ENCODE peak calls at places on chromosome 13, in ten cellular contexts. One of them, this sample, is unnamed.

GRCh38 chr13:92549275-92549674 is 677.3 kb upstream of the GPC6 start:
- DNase-seq in IMR-90: no peak
- DNase-seq in H9: no peak
- DNase-seq in fibroblast of lung: no peak
- DNase-seq in astrocyte: no peak
- DNase-seq in adipocyte: no peak
- DNase-seq in neuronal stem cell: no peak
- DNase-seq in Karpas-422: no peak
- DNase-seq in endodermal cell: no peak
- DNase-seq in colonic mucosa: no peak
- DNase-seq in this sample: no peak

GRCh38 chr13:73248711-73249580 is 190.1 kb downstream of the KLF5 start:
- DNase-seq in IMR-90: peak; percentile 63
- DNase-seq in H9: peak; percentile 33
- DNase-seq in fibroblast of lung: peak; percentile 45
- DNase-seq in astrocyte: no peak
- DNase-seq in adipocyte: no peak
- DNase-seq in neuronal stem cell: no peak
- DNase-seq in Karpas-422: no peak
- DNase-seq in endodermal cell: peak; percentile 66
- DNase-seq in colonic mucosa: peak; percentile 44
- DNase-seq in this sample: no peak

GRCh38 chr13:30734434-30734833 is 909 bp upstream of the ALOX5AP start:
- DNase-seq in IMR-90: peak; percentile 74
- DNase-seq in H9: no peak
- DNase-seq in fibroblast of lung: peak; percentile 30
- DNase-seq in astrocyte: peak; percentile 80
- DNase-seq in adipocyte: peak; percentile 56
- DNase-seq in neuronal stem cell: no peak
- DNase-seq in Karpas-422: no peak
- DNase-seq in endodermal cell: no peak
- DNase-seq in colonic mucosa: no peak
- DNase-seq in this sample: no peak

GRCh38 chr13:22278336-22278929 is 607.6 kb downstream of the FGF9 start:
- DNase-seq in IMR-90: peak; percentile 63
- DNase-seq in H9: peak; percentile 49
- DNase-seq in fibroblast of lung: peak; percentile 65
- DNase-seq in astrocyte: no peak
- DNase-seq in adipocyte: no peak
- DNase-seq in neuronal stem cell: peak; percentile 8
- DNase-seq in Karpas-422: peak; percentile 85
- DNase-seq in endodermal cell: peak; percentile 86
- DNase-seq in colonic mucosa: peak; percentile 66
- DNase-seq in this sample: no peak

GRCh38 chr13:39484506-39485313 is 118.3 kb downstream of the LHFPL6 start:
- DNase-seq in IMR-90: peak; percentile 77
- DNase-seq in H9: no peak
- DNase-seq in fibroblast of lung: peak; percentile 6
- DNase-seq in astrocyte: peak; percentile 83
- DNase-seq in adipocyte: no peak
- DNase-seq in neuronal stem cell: no peak
- DNase-seq in Karpas-422: no peak
- DNase-seq in endodermal cell: no peak
- DNase-seq in colonic mucosa: no peak
- DNase-seq in this sample: no peak

GRCh38 chr13:26038931-26039475 is 12.8 kb downstream of the SHISA2 start:
- DNase-seq in IMR-90: no peak
- DNase-seq in H9: no peak
- DNase-seq in fibroblast of lung: no peak
- DNase-seq in astrocyte: no peak
- DNase-seq in adipocyte: no peak
- DNase-seq in neuronal stem cell: no peak
- DNase-seq in Karpas-422: no peak
- DNase-seq in endodermal cell: no peak
- DNase-seq in colonic mucosa: no peak
- DNase-seq in this sample: no peak

GRCh38 chr13:59635591-59635990 is 528.1 kb downstream of the DIAPH3 start:
- DNase-seq in IMR-90: no peak
- DNase-seq in H9: no peak
- DNase-seq in fibroblast of lung: no peak
- DNase-seq in astrocyte: no peak
- DNase-seq in adipocyte: no peak
- DNase-seq in neuronal stem cell: no peak
- DNase-seq in Karpas-422: no peak
- DNase-seq in endodermal cell: no peak
- DNase-seq in colonic mucosa: no peak
- DNase-seq in this sample: no peak

GRCh38 chr13:99577934-99578917 is 77.0 kb downstream of the TM9SF2 start:
- DNase-seq in IMR-90: no peak
- DNase-seq in H9: no peak
- DNase-seq in fibroblast of lung: peak; percentile 34
- DNase-seq in astrocyte: no peak
- DNase-seq in adipocyte: peak; percentile 44
- DNase-seq in neuronal stem cell: no peak
- DNase-seq in Karpas-422: no peak
- DNase-seq in endodermal cell: no peak
- DNase-seq in colonic mucosa: no peak
- DNase-seq in this sample: peak; percentile 80

GRCh38 chr13:83618966-83619365 is 263.3 kb downstream of the SLITRK1 start:
- DNase-seq in IMR-90: no peak
- DNase-seq in H9: no peak
- DNase-seq in fibroblast of lung: peak; percentile 6
- DNase-seq in astrocyte: peak; percentile 57
- DNase-seq in adipocyte: peak; percentile 5
- DNase-seq in neuronal stem cell: no peak
- DNase-seq in Karpas-422: no peak
- DNase-seq in endodermal cell: no peak
- DNase-seq in colonic mucosa: no peak
- DNase-seq in this sample: no peak

GRCh38 chr13:50424993-50425392 is 409.7 kb downstream of the KCNRG start:
- DNase-seq in IMR-90: no peak
- DNase-seq in H9: no peak
- DNase-seq in fibroblast of lung: no peak
- DNase-seq in astrocyte: no peak
- DNase-seq in adipocyte: no peak
- DNase-seq in neuronal stem cell: no peak
- DNase-seq in Karpas-422: no peak
- DNase-seq in endodermal cell: no peak
- DNase-seq in colonic mucosa: no peak
- DNase-seq in this sample: no peak

GRCh38 chr13:50425772-50426171 is 410.5 kb downstream of the KCNRG start:
- DNase-seq in IMR-90: no peak
- DNase-seq in H9: no peak
- DNase-seq in fibroblast of lung: no peak
- DNase-seq in astrocyte: no peak
- DNase-seq in adipocyte: no peak
- DNase-seq in neuronal stem cell: no peak
- DNase-seq in Karpas-422: peak; percentile 88
- DNase-seq in endodermal cell: no peak
- DNase-seq in colonic mucosa: no peak
- DNase-seq in this sample: no peak

GRCh38 chr13:50422181-50423148 is 407.2 kb downstream of the KCNRG start:
- DNase-seq in IMR-90: no peak
- DNase-seq in H9: no peak
- DNase-seq in fibroblast of lung: no peak
- DNase-seq in astrocyte: no peak
- DNase-seq in adipocyte: no peak
- DNase-seq in neuronal stem cell: no peak
- DNase-seq in Karpas-422: peak; percentile 55
- DNase-seq in endodermal cell: no peak
- DNase-seq in colonic mucosa: no peak
- DNase-seq in this sample: no peak

GRCh38 chr13:50426932-50427331 is 411.7 kb downstream of the KCNRG start:
- DNase-seq in IMR-90: no peak
- DNase-seq in H9: no peak
- DNase-seq in fibroblast of lung: no peak
- DNase-seq in astrocyte: no peak
- DNase-seq in adipocyte: no peak
- DNase-seq in neuronal stem cell: no peak
- DNase-seq in Karpas-422: no peak
- DNase-seq in endodermal cell: no peak
- DNase-seq in colonic mucosa: no peak
- DNase-seq in this sample: no peak

GRCh38 chr13:50428183-50428877 is 413.1 kb downstream of the KCNRG start:
- DNase-seq in IMR-90: no peak
- DNase-seq in H9: no peak
- DNase-seq in fibroblast of lung: no peak
- DNase-seq in astrocyte: no peak
- DNase-seq in adipocyte: no peak
- DNase-seq in neuronal stem cell: no peak
- DNase-seq in Karpas-422: no peak
- DNase-seq in endodermal cell: no peak
- DNase-seq in colonic mucosa: no peak
- DNase-seq in this sample: no peak
- H3K9ac ChIP-seq in IMR-90: no peak overlapping the region
- H3K9ac ChIP-seq in H9: no peak overlapping the region
- H3K9ac ChIP-seq in fibroblast of lung: no peak overlapping the region
- H3K9ac ChIP-seq in astrocyte: no peak overlapping the region
- H3K9ac ChIP-seq in adipocyte: no peak overlapping the region
- H3K9ac ChIP-seq in neuronal stem cell: no peak overlapping the region
- H3K9ac ChIP-seq in Karpas-422: peak overlapping the region; percentile 24
- H3K9ac ChIP-seq in endodermal cell: no peak overlapping the region
- H3K9ac ChIP-seq in colonic mucosa: no peak overlapping the region
- H3K9ac ChIP-seq in this sample: no peak overlapping the region

DNA sequence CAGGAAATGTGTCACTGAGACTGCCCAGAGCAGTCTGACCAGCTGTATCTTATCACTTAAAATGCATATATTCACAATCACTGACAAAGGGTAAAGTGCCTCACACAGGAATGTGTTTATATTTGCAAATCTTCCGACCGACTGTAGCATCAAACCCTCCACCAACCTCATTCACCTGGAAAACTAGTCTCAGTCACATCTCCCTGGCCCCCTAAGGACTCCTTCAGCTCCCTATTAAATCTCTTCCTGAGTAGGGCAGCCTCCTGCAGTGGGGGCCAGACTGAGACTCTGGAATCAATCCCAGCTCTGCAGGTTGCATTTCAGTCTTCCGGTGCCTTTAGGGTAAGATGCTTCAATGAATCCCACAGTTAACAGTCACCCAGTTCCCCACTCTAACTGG is 738.2 kb upstream of the SLITRK5 start:
- DNase-seq in IMR-90: peak; percentile 43
- DNase-seq in H9: peak; percentile 71
- DNase-seq in fibroblast of lung: peak; percentile 31
- DNase-seq in astrocyte: peak; percentile 7
- DNase-seq in adipocyte: no peak
- DNase-seq in neuronal stem cell: peak; percentile 8
- DNase-seq in Karpas-422: no peak
- DNase-seq in endodermal cell: peak; percentile 92
- DNase-seq in colonic mucosa: no peak
- DNase-seq in this sample: no peak
- H3K9ac ChIP-seq in IMR-90: no peak overlapping the region
- H3K9ac ChIP-seq in H9: no peak overlapping the region
- H3K9ac ChIP-seq in fibroblast of lung: no peak overlapping the region
- H3K9ac ChIP-seq in astrocyte: no peak overlapping the region
- H3K9ac ChIP-seq in adipocyte: no peak overlapping the region
- H3K9ac ChIP-seq in neuronal stem cell: no peak overlapping the region
- H3K9ac ChIP-seq in Karpas-422: no peak overlapping the region
- H3K9ac ChIP-seq in endodermal cell: no peak overlapping the region
- H3K9ac ChIP-seq in colonic mucosa: no peak overlapping the region
- H3K9ac ChIP-seq in this sample: no peak overlapping the region

DNA sequence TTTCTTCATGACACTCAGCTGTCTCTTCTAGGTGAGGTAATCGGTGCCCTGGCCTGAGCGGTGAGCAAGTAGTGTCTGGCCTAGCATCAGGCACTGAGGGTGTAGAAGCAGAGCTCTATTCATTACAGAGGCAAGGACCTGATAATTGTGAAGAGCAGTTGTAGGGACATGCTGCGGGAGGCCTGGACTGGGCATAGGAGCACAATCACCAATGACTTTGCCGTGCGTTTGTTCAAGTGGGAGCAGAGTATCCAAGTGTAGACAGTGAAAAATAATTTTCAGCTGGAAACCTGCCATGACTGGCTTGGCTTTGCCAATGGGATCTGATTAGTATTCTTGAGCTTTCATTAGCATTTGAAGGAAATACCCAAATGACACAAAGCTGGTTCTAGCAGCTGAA is 32.1 kb upstream of the DCLK1 start:
- DNase-seq in IMR-90: no peak
- DNase-seq in H9: no peak
- DNase-seq in fibroblast of lung: no peak
- DNase-seq in astrocyte: peak; percentile 22
- DNase-seq in adipocyte: no peak
- DNase-seq in neuronal stem cell: no peak
- DNase-seq in Karpas-422: no peak
- DNase-seq in endodermal cell: no peak
- DNase-seq in colonic mucosa: no peak
- DNase-seq in this sample: no peak
- H3K9ac ChIP-seq in IMR-90: no peak overlapping the region
- H3K9ac ChIP-seq in H9: no peak overlapping the region
- H3K9ac ChIP-seq in fibroblast of lung: no peak overlapping the region
- H3K9ac ChIP-seq in astrocyte: peak overlapping the region; percentile 31
- H3K9ac ChIP-seq in adipocyte: no peak overlapping the region
- H3K9ac ChIP-seq in neuronal stem cell: no peak overlapping the region
- H3K9ac ChIP-seq in Karpas-422: no peak overlapping the region
- H3K9ac ChIP-seq in endodermal cell: no peak overlapping the region
- H3K9ac ChIP-seq in colonic mucosa: no peak overlapping the region
- H3K9ac ChIP-seq in this sample: no peak overlapping the region

GRCh38 chr13:85334187-85334586 is 465.0 kb downstream of the SLITRK6 start:
- DNase-seq in IMR-90: no peak
- DNase-seq in H9: no peak
- DNase-seq in fibroblast of lung: no peak
- DNase-seq in astrocyte: no peak
- DNase-seq in adipocyte: no peak
- DNase-seq in neuronal stem cell: no peak
- DNase-seq in Karpas-422: no peak
- DNase-seq in endodermal cell: no peak
- DNase-seq in colonic mucosa: no peak
- DNase-seq in this sample: no peak

GRCh38 chr13:85332595-85332994 is 466.6 kb downstream of the SLITRK6 start:
- DNase-seq in IMR-90: no peak
- DNase-seq in H9: no peak
- DNase-seq in fibroblast of lung: no peak
- DNase-seq in astrocyte: no peak
- DNase-seq in adipocyte: peak; percentile 41
- DNase-seq in neuronal stem cell: no peak
- DNase-seq in Karpas-422: no peak
- DNase-seq in endodermal cell: no peak
- DNase-seq in colonic mucosa: no peak
- DNase-seq in this sample: no peak

DNA sequence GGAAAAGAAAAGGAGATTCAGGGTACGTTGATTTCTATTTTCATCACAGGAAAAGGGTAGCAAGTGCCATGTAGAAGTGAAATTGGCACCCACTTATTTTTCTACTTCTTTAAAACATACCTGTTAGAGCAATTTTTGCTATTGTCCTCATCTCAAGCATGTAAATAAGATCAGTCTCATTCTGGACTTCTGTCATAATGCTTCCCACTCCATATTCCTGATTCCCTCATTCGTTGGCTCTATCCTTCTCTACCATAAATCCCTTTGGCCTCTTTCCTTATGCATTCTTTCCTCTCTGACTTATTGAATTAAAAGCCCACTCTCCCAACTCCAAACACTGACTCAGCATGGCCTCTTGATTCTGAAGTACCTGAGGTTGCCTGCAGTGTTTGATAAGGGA is 465.7 kb downstream of the SLITRK6 start:
- DNase-seq in IMR-90: no peak
- DNase-seq in H9: no peak
- DNase-seq in fibroblast of lung: no peak
- DNase-seq in astrocyte: no peak
- DNase-seq in adipocyte: no peak
- DNase-seq in neuronal stem cell: no peak
- DNase-seq in Karpas-422: no peak
- DNase-seq in endodermal cell: no peak
- DNase-seq in colonic mucosa: no peak
- DNase-seq in this sample: no peak
- H3K9ac ChIP-seq in IMR-90: no peak overlapping the region
- H3K9ac ChIP-seq in H9: no peak overlapping the region
- H3K9ac ChIP-seq in fibroblast of lung: no peak overlapping the region
- H3K9ac ChIP-seq in astrocyte: no peak overlapping the region
- H3K9ac ChIP-seq in adipocyte: no peak overlapping the region
- H3K9ac ChIP-seq in neuronal stem cell: no peak overlapping the region
- H3K9ac ChIP-seq in Karpas-422: no peak overlapping the region
- H3K9ac ChIP-seq in endodermal cell: no peak overlapping the region
- H3K9ac ChIP-seq in colonic mucosa: no peak overlapping the region
- H3K9ac ChIP-seq in this sample: no peak overlapping the region

This sample was measured in kidney.